ENCODE peak calls at places on chromosomes 6 and 20, in eight cellular contexts. One of them, this sample, is unnamed.

GRCh38 chr20:46213946-46214830 is 94.1 kb downstream of the CDH22 start:
- DNase-seq in transverse colon: no peak
- DNase-seq in Panc1: no peak
- DNase-seq in GM23338: no peak
- DNase-seq in SK-N-SH: no peak
- DNase-seq in stomach: no peak
- DNase-seq in upper lobe of left lung: no peak
- DNase-seq in esophagus muscularis mucosa: no peak
- DNase-seq in this sample: peak; percentile 71

GRCh38 chr6:23349521-23350147 is 776.4 kb upstream of the NRSN1 start:
- DNase-seq in esophagus muscularis mucosa: no peak
- DNase-seq in transverse colon: no peak
- DNase-seq in SK-N-SH: peak; percentile 71
- DNase-seq in stomach: no peak
- DNase-seq in upper lobe of left lung: no peak
- DNase-seq in GM23338: no peak
- DNase-seq in Panc1: peak; percentile 68
- DNase-seq in this sample: no peak

GRCh38 chr6:167796668-167797031 is 30.1 kb upstream of the AFDN start:
- DNase-seq in transverse colon: peak; percentile 65
- DNase-seq in GM23338: no peak
- DNase-seq in stomach: no peak
- DNase-seq in Panc1: no peak
- DNase-seq in upper lobe of left lung: no peak
- DNase-seq in esophagus muscularis mucosa: no peak
- DNase-seq in SK-N-SH: no peak
- DNase-seq in this sample: no peak

GRCh38 chr6:31037692-31038091 is 27.4 kb downstream of the MUC22 start:
- DNase-seq in transverse colon: no peak
- DNase-seq in SK-N-SH: no peak
- DNase-seq in upper lobe of left lung: no peak
- DNase-seq in esophagus muscularis mucosa: no peak
- DNase-seq in GM23338: no peak
- DNase-seq in Panc1: no peak
- DNase-seq in stomach: no peak
- DNase-seq in this sample: no peak

GRCh38 chr6:109342564-109342963 is 39.7 kb downstream of the CD164 start:
- DNase-seq in Panc1: no peak
- DNase-seq in transverse colon: no peak
- DNase-seq in SK-N-SH: no peak
- DNase-seq in esophagus muscularis mucosa: no peak
- DNase-seq in GM23338: no peak
- DNase-seq in upper lobe of left lung: no peak
- DNase-seq in stomach: no peak
- DNase-seq in this sample: no peak

GRCh38 chr6:2792330-2792729 is 27.1 kb downstream of the WRNIP1 start:
- DNase-seq in stomach: no peak
- DNase-seq in transverse colon: no peak
- DNase-seq in GM23338: no peak
- DNase-seq in upper lobe of left lung: no peak
- DNase-seq in SK-N-SH: no peak
- DNase-seq in esophagus muscularis mucosa: peak; percentile 39
- DNase-seq in Panc1: no peak
- DNase-seq in this sample: no peak

GRCh38 chr6:52786249-52786956 is 17.2 kb downstream of the GSTA1 start:
- DNase-seq in transverse colon: no peak
- DNase-seq in Panc1: no peak
- DNase-seq in SK-N-SH: no peak
- DNase-seq in stomach: no peak
- DNase-seq in esophagus muscularis mucosa: no peak
- DNase-seq in GM23338: no peak
- DNase-seq in upper lobe of left lung: peak; percentile 72
- DNase-seq in this sample: no peak

GRCh38 chr6:153735761-153736160 is 303.3 kb upstream of the OPRM1 start:
- DNase-seq in upper lobe of left lung: peak; percentile 22
- DNase-seq in GM23338: no peak
- DNase-seq in transverse colon: no peak
- DNase-seq in SK-N-SH: no peak
- DNase-seq in esophagus muscularis mucosa: no peak
- DNase-seq in stomach: no peak
- DNase-seq in Panc1: no peak
- DNase-seq in this sample: no peak

GRCh38 chr6:33453361-33454008 is 891 bp upstream of the ZBTB9 start:
- DNase-seq in GM23338: no peak
- DNase-seq in stomach: no peak
- DNase-seq in esophagus muscularis mucosa: no peak
- DNase-seq in SK-N-SH: peak; percentile 51
- DNase-seq in Panc1: no peak
- DNase-seq in upper lobe of left lung: no peak
- DNase-seq in transverse colon: no peak
- DNase-seq in this sample: no peak

GRCh38 chr20:17786221-17786718 is 86.5 kb downstream of the BANF2 start:
- DNase-seq in upper lobe of left lung: peak; percentile 48
- DNase-seq in esophagus muscularis mucosa: no peak
- DNase-seq in stomach: no peak
- DNase-seq in transverse colon: no peak
- DNase-seq in Panc1: no peak
- DNase-seq in GM23338: no peak
- DNase-seq in SK-N-SH: no peak
- DNase-seq in this sample: no peak

GRCh38 chr6:125294036-125294435 is 7.7 kb downstream of the HDDC2 start:
- DNase-seq in upper lobe of left lung: no peak
- DNase-seq in GM23338: no peak
- DNase-seq in SK-N-SH: no peak
- DNase-seq in transverse colon: no peak
- DNase-seq in stomach: no peak
- DNase-seq in esophagus muscularis mucosa: no peak
- DNase-seq in Panc1: no peak
- DNase-seq in this sample: no peak

GRCh38 chr20:21571841-21572690 is 58.2 kb upstream of the NKX2-2 start:
- DNase-seq in Panc1: peak; percentile 10
- DNase-seq in transverse colon: no peak
- DNase-seq in GM23338: peak; percentile 58
- DNase-seq in upper lobe of left lung: peak; percentile 16
- DNase-seq in esophagus muscularis mucosa: no peak
- DNase-seq in stomach: no peak
- DNase-seq in SK-N-SH: peak; percentile 35
- DNase-seq in this sample: no peak

GRCh38 chr6:138586638-138587037 is 87.3 kb upstream of the NHSL1 start:
- DNase-seq in upper lobe of left lung: no peak
- DNase-seq in GM23338: no peak
- DNase-seq in transverse colon: no peak
- DNase-seq in stomach: no peak
- DNase-seq in esophagus muscularis mucosa: no peak
- DNase-seq in SK-N-SH: no peak
- DNase-seq in Panc1: no peak
- DNase-seq in this sample: no peak

GRCh38 chr6:96947055-96947454 is 22.5 kb downstream of the KLHL32 start:
- DNase-seq in transverse colon: no peak
- DNase-seq in SK-N-SH: no peak
- DNase-seq in Panc1: no peak
- DNase-seq in GM23338: no peak
- DNase-seq in stomach: no peak
- DNase-seq in esophagus muscularis mucosa: no peak
- DNase-seq in upper lobe of left lung: no peak
- DNase-seq in this sample: no peak

GRCh38 chr6:137660296-137660731 is 166.1 kb upstream of the OLIG3 start:
- DNase-seq in SK-N-SH: no peak
- DNase-seq in stomach: no peak
- DNase-seq in Panc1: no peak
- DNase-seq in GM23338: no peak
- DNase-seq in upper lobe of left lung: no peak
- DNase-seq in transverse colon: no peak
- DNase-seq in esophagus muscularis mucosa: no peak
- DNase-seq in this sample: no peak

GRCh38 chr20:20024942-20025341 is 7.8 kb downstream of the NAA20 start:
- DNase-seq in transverse colon: no peak
- DNase-seq in Panc1: no peak
- DNase-seq in stomach: no peak
- DNase-seq in SK-N-SH: no peak
- DNase-seq in upper lobe of left lung: no peak
- DNase-seq in esophagus muscularis mucosa: no peak
- DNase-seq in GM23338: no peak
- DNase-seq in this sample: no peak

GRCh38 chr6:3911614-3912336 is 62.6 kb downstream of the FAM50B start:
- DNase-seq in upper lobe of left lung: no peak
- DNase-seq in transverse colon: no peak
- DNase-seq in Panc1: peak; percentile 38
- DNase-seq in GM23338: no peak
- DNase-seq in stomach: peak; percentile 73
- DNase-seq in SK-N-SH: peak; percentile 53
- DNase-seq in esophagus muscularis mucosa: no peak
- DNase-seq in this sample: peak; percentile 72

GRCh38 chr6:151024597-151024996 is 159.1 kb downstream of the MTHFD1L start:
- DNase-seq in transverse colon: no peak
- DNase-seq in upper lobe of left lung: no peak
- DNase-seq in GM23338: no peak
- DNase-seq in stomach: no peak
- DNase-seq in SK-N-SH: no peak
- DNase-seq in esophagus muscularis mucosa: no peak
- DNase-seq in Panc1: no peak
- DNase-seq in this sample: no peak

GRCh38 chr6:10184408-10185187 is 230.3 kb downstream of the TFAP2A start:
- DNase-seq in stomach: no peak
- DNase-seq in GM23338: no peak
- DNase-seq in esophagus muscularis mucosa: peak; percentile 50
- DNase-seq in SK-N-SH: no peak
- DNase-seq in Panc1: no peak
- DNase-seq in upper lobe of left lung: no peak
- DNase-seq in transverse colon: no peak
- DNase-seq in this sample: no peak

GRCh38 chr6:16725145-16725864 is 36.0 kb downstream of the ATXN1 start:
- DNase-seq in SK-N-SH: no peak
- DNase-seq in Panc1: peak; percentile 80
- DNase-seq in transverse colon: no peak
- DNase-seq in esophagus muscularis mucosa: no peak
- DNase-seq in upper lobe of left lung: no peak
- DNase-seq in GM23338: no peak
- DNase-seq in stomach: no peak
- DNase-seq in this sample: no peak

GRCh38 chr6:29995346-29995777 is 53.0 kb downstream of the HLA-A start:
- DNase-seq in stomach: no peak
- DNase-seq in Panc1: no peak
- DNase-seq in GM23338: no peak
- DNase-seq in upper lobe of left lung: no peak
- DNase-seq in transverse colon: no peak
- DNase-seq in esophagus muscularis mucosa: no peak
- DNase-seq in SK-N-SH: no peak
- DNase-seq in this sample: no peak

GRCh38 chr6:107677399-107677798 is 146.7 kb downstream of the SCML4 start:
- DNase-seq in GM23338: no peak
- DNase-seq in transverse colon: no peak
- DNase-seq in Panc1: no peak
- DNase-seq in SK-N-SH: no peak
- DNase-seq in esophagus muscularis mucosa: no peak
- DNase-seq in stomach: no peak
- DNase-seq in upper lobe of left lung: no peak
- DNase-seq in this sample: no peak
- H3K27ac ChIP-seq in GM23338: no peak overlapping the region
- H3K27ac ChIP-seq in transverse colon: no peak overlapping the region
- H3K27ac ChIP-seq in Panc1: no peak overlapping the region
- H3K27ac ChIP-seq in SK-N-SH: no peak overlapping the region
- H3K27ac ChIP-seq in esophagus muscularis mucosa: no peak overlapping the region
- H3K27ac ChIP-seq in stomach: no peak overlapping the region
- H3K27ac ChIP-seq in upper lobe of left lung: no peak overlapping the region
- H3K27ac ChIP-seq in this sample: no peak overlapping the region

DNA sequence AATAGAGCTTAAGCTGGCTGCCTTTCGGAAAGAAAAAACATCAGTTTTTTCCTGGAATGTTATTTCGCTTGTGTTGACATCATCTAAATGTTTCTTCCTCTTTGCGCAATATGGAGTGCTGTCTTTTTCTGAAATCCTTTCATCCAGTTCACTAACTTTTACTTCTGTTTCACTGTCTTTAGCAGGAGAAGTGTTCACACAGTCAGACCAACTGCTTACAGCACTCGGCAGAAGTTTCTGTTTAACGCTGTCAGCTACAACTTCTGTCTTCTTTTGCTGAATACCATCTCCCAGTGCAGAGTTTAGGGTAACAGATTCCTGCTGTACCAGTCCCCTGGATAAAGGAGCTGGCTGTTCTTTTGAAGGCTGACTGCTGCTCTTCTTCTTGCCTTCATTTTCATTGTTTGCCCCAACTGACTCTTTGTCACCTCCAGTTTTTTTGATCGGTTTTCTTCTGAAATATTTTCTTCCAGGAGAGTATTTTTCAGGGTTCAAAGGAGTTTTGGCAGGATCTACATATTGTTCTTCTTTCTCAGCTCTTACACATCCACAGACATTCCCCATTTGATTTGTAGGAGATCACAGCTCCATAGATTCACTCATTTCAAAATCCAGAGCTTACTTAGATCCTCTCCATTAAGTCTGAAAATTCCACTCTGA is 50.0 kb upstream of the DST start:
- DNase-seq in Panc1: no peak
- DNase-seq in GM23338: no peak
- DNase-seq in transverse colon: no peak
- DNase-seq in SK-N-SH: no peak
- DNase-seq in upper lobe of left lung: no peak
- DNase-seq in stomach: no peak
- DNase-seq in esophagus muscularis mucosa: no peak
- DNase-seq in this sample: no peak
- H3K36me3 ChIP-seq in Panc1: no peaks in the 10 kb centered on the region
- H3K36me3 ChIP-seq in GM23338: no peaks in the 10 kb centered on the region
- H3K36me3 ChIP-seq in transverse colon: no peaks in the 10 kb centered on the region
- H3K36me3 ChIP-seq in SK-N-SH: peaks cover 44% of the 10 kb centered on the region
- H3K36me3 ChIP-seq in upper lobe of left lung: no peaks in the 10 kb centered on the region
- H3K36me3 ChIP-seq in stomach: no peaks in the 10 kb centered on the region
- H3K36me3 ChIP-seq in esophagus muscularis mucosa: no peaks in the 10 kb centered on the region
- H3K36me3 ChIP-seq in this sample: no peaks in the 10 kb centered on the region

GRCh38 chr6:14540276-14540675 is 422.7 kb downstream of the CD83 start:
- DNase-seq in upper lobe of left lung: peak; percentile 44
- DNase-seq in GM23338: no peak
- DNase-seq in Panc1: no peak
- DNase-seq in SK-N-SH: no peak
- DNase-seq in transverse colon: no peak
- DNase-seq in esophagus muscularis mucosa: no peak
- DNase-seq in stomach: peak; percentile 78
- DNase-seq in this sample: no peak
- TF ChIP-seq POLR2AphosphoS5 in upper lobe of left lung: no peak
- TF ChIP-seq POLR2AphosphoS5 in GM23338: no peak
- TF ChIP-seq POLR2AphosphoS5 in Panc1: no peak
- TF ChIP-seq POLR2AphosphoS5 in SK-N-SH: no peak
- TF ChIP-seq POLR2AphosphoS5 in transverse colon: no peak
- TF ChIP-seq POLR2AphosphoS5 in esophagus muscularis mucosa: no peak
- TF ChIP-seq POLR2AphosphoS5 in stomach: peak; percentile 21
- TF ChIP-seq POLR2AphosphoS5 in this sample: no peak

GRCh38 chr20:33686008-33686983 is at the start of gene E2F1:
- DNase-seq in Panc1: peak; percentile 28
- DNase-seq in stomach: peak; percentile 98
- DNase-seq in SK-N-SH: peak; percentile 99
- DNase-seq in esophagus muscularis mucosa: peak; percentile 98
- DNase-seq in GM23338: peak; percentile 98
- DNase-seq in transverse colon: peak; percentile 97
- DNase-seq in upper lobe of left lung: peak; percentile 100
- DNase-seq in this sample: peak; percentile 97
- H3K27ac ChIP-seq in Panc1: peak within 1 kb of the TSS; percentile 87
- H3K27ac ChIP-seq in stomach: peak within 1 kb of the TSS; percentile 47
- H3K27ac ChIP-seq in SK-N-SH: peak within 1 kb of the TSS; percentile 1
- H3K27ac ChIP-seq in esophagus muscularis mucosa: peak within 1 kb of the TSS; percentile 68
- H3K27ac ChIP-seq in GM23338: no peak within 1 kb of the TSS
- H3K27ac ChIP-seq in transverse colon: peak within 1 kb of the TSS; percentile 54
- H3K27ac ChIP-seq in upper lobe of left lung: peak within 1 kb of the TSS; percentile 8
- H3K27ac ChIP-seq in this sample: peak within 1 kb of the TSS; percentile 62

GRCh38 chr20:36544134-36545018 is 3.1 kb downstream of the MYL9 start:
- DNase-seq in Panc1: no peak
- DNase-seq in stomach: no peak
- DNase-seq in esophagus muscularis mucosa: no peak
- DNase-seq in GM23338: no peak
- DNase-seq in upper lobe of left lung: no peak
- DNase-seq in transverse colon: no peak
- DNase-seq in SK-N-SH: no peak
- DNase-seq in this sample: peak; percentile 86
- H3K36me3 ChIP-seq in Panc1: no peaks in the 10 kb centered on the region
- H3K36me3 ChIP-seq in stomach: peaks cover 39% of the 10 kb centered on the region
- H3K36me3 ChIP-seq in esophagus muscularis mucosa: peaks cover 49% of the 10 kb centered on the region
- H3K36me3 ChIP-seq in GM23338: no peaks in the 10 kb centered on the region
- H3K36me3 ChIP-seq in upper lobe of left lung: peaks cover 46% of the 10 kb centered on the region
- H3K36me3 ChIP-seq in transverse colon: no peaks in the 10 kb centered on the region
- H3K36me3 ChIP-seq in SK-N-SH: no peaks in the 10 kb centered on the region
- H3K36me3 ChIP-seq in this sample: peaks cover 21% of the 10 kb centered on the region

This sample was measured in sigmoid colon.